ENCODE peak calls at places on chromosomes 6 and 20, in four cellular contexts. L, B, W and X are unnamed samples.

GRCh38 chr6:35038076-35038475 is 103.1 kb downstream of the TCP11 start:
- DNase-seq in L (no peak), B (no peak), W (no peak), X (no peak)

GRCh38 chr6:1070085-1070521 is 241.8 kb upstream of the FOXQ1 start:
- DNase-seq in L (no peak), B (no peak), W (no peak), X (no peak)

GRCh38 chr20:34579191-34579661 is 20.7 kb downstream of the MAP1LC3A start:
- DNase-seq in L (no peak), B (no peak), W (no peak), X (peak; percentile 45)

GRCh38 chr6:149190228-149190831 is 127.2 kb upstream of the TAB2 start:
- DNase-seq in L (no peak), B (no peak), W (peak; percentile 82), X (peak; percentile 48)

GRCh38 chr6:36245572-36246031 is 24.3 kb upstream of the PNPLA1 start:
- DNase-seq in L (peak; percentile 54), B (no peak), W (peak; percentile 83), X (no peak)

GRCh38 chr6:167493961-167494697 is 169.2 kb downstream of the TTLL2 start:
- DNase-seq in L (no peak), B (no peak), W (no peak), X (no peak)

GRCh38 chr20:35654415-35654814 is 10.3 kb downstream of the CPNE1 start:
- DNase-seq in L (no peak), B (no peak), W (peak; percentile 28), X (no peak)

GRCh38 chr20:46823271-46823747 is 71.3 kb upstream of the EYA2 start:
- DNase-seq in L (no peak), B (no peak), W (no peak), X (no peak)

GRCh38 chr6:51398064-51398740 is 579.5 kb downstream of the TFAP2B start:
- DNase-seq in L (no peak), B (peak; percentile 24), W (no peak), X (no peak)

GRCh38 chr6:138817799-138818198 is 21.9 kb downstream of the ECT2L start:
- DNase-seq in L (no peak), B (no peak), W (peak; percentile 64), X (no peak)

GRCh38 chr20:9886227-9886626 is 47.4 kb upstream of the PAK5 start:
- DNase-seq in L (no peak), B (no peak), W (no peak), X (no peak)

GRCh38 chr20:17936791-17937687 is 31.6 kb downstream of the SNX5 start:
- DNase-seq in L (no peak), B (no peak), W (no peak), X (no peak)

GRCh38 chr20:62364911-62365736 is 2.0 kb downstream of the LAMA5 start:
- DNase-seq in L (no peak), B (no peak), W (peak; percentile 45), X (no peak)

GRCh38 chr6:35727206-35727934 is 9.5 kb upstream of the ARMC12 start:
- DNase-seq in L (peak; percentile 81), B (no peak), W (peak; percentile 81), X (peak; percentile 65)

GRCh38 chr6:75802366-75802765 is 53.3 kb downstream of the MYO6 start:
- DNase-seq in L (no peak), B (no peak), W (no peak), X (no peak)

GRCh38 chr6:7228662-7229375 is 84.2 kb downstream of the SSR1 start:
- DNase-seq in L (no peak), B (no peak), W (no peak), X (no peak)

GRCh38 chr20:39347626-39348025 is 385.5 kb downstream of the DHX35 start:
- DNase-seq in L (no peak), B (no peak), W (no peak), X (no peak)

GRCh38 chr6:94751641-94752329 is 825.5 kb upstream of the MANEA start:
- DNase-seq in L (no peak), B (peak; percentile 24), W (no peak), X (no peak)

GRCh38 chr6:4928426-4928825 is 75.4 kb downstream of the RPP40 start:
- DNase-seq in L (peak; percentile 76), B (no peak), W (no peak), X (no peak)

GRCh38 chr6:33801611-33802010 is 2.2 kb downstream of the MLN start:
- DNase-seq in L (no peak), B (no peak), W (no peak), X (no peak)

GRCh38 chr6:128336436-128337095 is 183.8 kb downstream of the PTPRK start:
- DNase-seq in L (no peak), B (no peak), W (no peak), X (no peak)

GRCh38 chr6:128316258-128316952 is 204.0 kb downstream of the PTPRK start:
- DNase-seq in L (no peak), B (no peak), W (no peak), X (no peak)

GRCh38 chr6:40152701-40153100 is 218.4 kb upstream of the MOCS1 start:
- DNase-seq in L (no peak), B (no peak), W (no peak), X (no peak)

GRCh38 chr20:14716251-14716650 is 378.8 kb upstream of the FLRT3 start:
- DNase-seq in L (no peak), B (no peak), W (peak; percentile 54), X (no peak)

GRCh38 chr6:166167801-166168615 is at the start of gene TBXT:
- DNase-seq in L (no peak), B (peak; percentile 51), W (peak; percentile 86), X (no peak)

GRCh38 chr20:62323146-62323979 is 20.6 kb downstream of the ADRM1 start:
- DNase-seq in L (no peak), B (no peak), W (no peak), X (no peak)

GRCh38 chr6:79737172-79737571 is 106.0 kb downstream of the SH3BGRL2 start:
- DNase-seq in L (no peak), B (no peak), W (no peak), X (no peak)

GRCh38 chr6:46053034-46053933 is 37.6 kb upstream of the CLIC5 start:
- DNase-seq in L (no peak), B (no peak), W (no peak), X (no peak)

GRCh38 chr6:167645383-167645782 is 181.3 kb upstream of the AFDN start:
- DNase-seq in L (no peak), B (no peak), W (no peak), X (no peak)

GRCh38 chr20:10427060-10427692 is 6.8 kb downstream of the MKKS start:
- DNase-seq in L (peak; percentile 18), B (no peak), W (no peak), X (peak; percentile 71)

GRCh38 chr20:6402026-6402425 is 279.2 kb upstream of the FERMT1 start:
- DNase-seq in L (no peak), B (no peak), W (no peak), X (no peak)

GRCh38 chr6:48449002-48449401 is 338.0 kb upstream of the PTCHD4 start:
- DNase-seq in L (no peak), B (no peak), W (no peak), X (no peak)

GRCh38 chr20:62303327-62304226 is 780 bp downstream of the ADRM1 start:
- DNase-seq in L (no peak), B (no peak), W (no peak), X (peak; percentile 89)

GRCh38 chr6:44416103-44416502 is 28.6 kb downstream of the CDC5L start:
- DNase-seq in L (no peak), B (no peak), W (no peak), X (peak; percentile 33)

GRCh38 chr6:97497713-97498331 is 214.8 kb upstream of the MMS22L start:
- DNase-seq in L (peak; percentile 29), B (peak; percentile 12), W (peak; percentile 73), X (peak; percentile 59)

GRCh38 chr20:38730989-38731737 is 6.9 kb downstream of the SLC32A1 start:
- DNase-seq in L (peak; percentile 90), B (no peak), W (peak; percentile 99), X (peak; percentile 62)

GRCh38 chr6:143596857-143597256 is 80.9 kb upstream of the PHACTR2 start:
- DNase-seq in L (no peak), B (no peak), W (no peak), X (no peak)
- TF ChIP-seq CEBPB in L (no peak), B (no peak), W (no peak), X (no peak)

GRCh38 chr6:54244430-54244829 is 63.8 kb upstream of the TINAG start:
- DNase-seq in L (no peak), B (no peak), W (no peak), X (peak; percentile 18)
- TF ChIP-seq BRCA1 in L (no peak), B (no peak), W (no peak), X (no peak)

GRCh38 chr20:53126185-53126584 is 154.0 kb downstream of the TSHZ2 start:
- DNase-seq in L (no peak), B (no peak), W (no peak), X (no peak)
- TF ChIP-seq CEBPB in L (no peak), B (no peak), W (no peak), X (no peak)

GRCh38 chr6:159978291-159979135 is 9.6 kb downstream of the IGF2R start:
- DNase-seq in L (no peak), B (peak; percentile 78), W (no peak), X (no peak)
- TF ChIP-seq BRCA1 in L (no peak), B (no peak), W (no peak), X (no peak)

DNA sequence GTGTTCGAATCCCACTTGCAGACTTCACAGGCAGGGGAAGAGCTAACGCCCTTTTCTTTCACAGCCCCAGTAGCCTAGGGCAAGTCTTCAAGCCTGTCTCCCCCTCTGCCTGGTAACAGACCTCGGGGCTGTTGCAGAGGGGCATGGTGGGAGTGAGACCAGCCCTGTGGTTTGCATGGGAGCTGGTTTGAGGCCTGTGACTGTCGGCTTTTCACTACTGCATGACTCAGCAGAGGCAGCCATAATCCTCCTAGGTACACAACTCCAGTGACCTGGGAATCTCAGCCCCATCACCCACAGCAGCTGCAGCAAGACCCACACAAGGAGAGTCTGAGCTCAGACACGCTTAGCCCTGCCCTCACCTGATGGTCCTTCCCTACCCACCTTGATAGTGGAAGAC is 55.3 kb upstream of the POPDC3 start:
- DNase-seq in L (no peak), B (no peak), W (no peak), X (no peak)
- TF ChIP-seq CEBPB in L (no peak), B (no peak), W (no peak), X (no peak)

GRCh38 chr6:2529217-2529719 is 221.5 kb downstream of the MYLK4 start:
- DNase-seq in L (no peak), B (no peak), W (no peak), X (no peak)

GRCh38 chr6:2528156-2528555 is 222.6 kb downstream of the MYLK4 start:
- DNase-seq in L (no peak), B (no peak), W (no peak), X (no peak)

GRCh38 chr6:2534406-2535139 is 216.1 kb downstream of the MYLK4 start:
- DNase-seq in L (no peak), B (no peak), W (no peak), X (no peak)

GRCh38 chr6:2535492-2535891 is 215.2 kb downstream of the MYLK4 start:
- DNase-seq in L (no peak), B (no peak), W (no peak), X (no peak)

GRCh38 chr6:2531426-2532208 is 219.1 kb downstream of the MYLK4 start:
- DNase-seq in L (no peak), B (no peak), W (no peak), X (no peak)
- TF ChIP-seq BRCA1 in L (no peak), B (no peak), W (no peak), X (no peak)